ENCODE peak calls at places on chromosomes 2 and 18, in six cellular contexts. F, K, M, J, N and G are unnamed samples.
A peak's percentile ranks its signal among the peaks of the same experiment; 100 is the strongest.

GRCh38 chr2:217835931-217836881 is 166.6 kb downstream of the TNS1 start:
- DNase-seq in N (peak; percentile 88), F (no peak), K (peak; percentile 98), M (peak; percentile 60), J (no peak), G (peak; percentile 92)

GRCh38 chr2:66305714-66306113 is 129.2 kb upstream of the MEIS1 start:
- DNase-seq in M (no peak), F (no peak), J (no peak), N (peak; percentile 3), K (peak; percentile 3), G (no peak)

GRCh38 chr2:207418422-207418821 is 111.3 kb upstream of the CREB1 start:
- DNase-seq in K (no peak), M (no peak), N (no peak), J (no peak), F (no peak), G (no peak)

GRCh38 chr2:27735263-27735904 is 36.1 kb upstream of the MRPL33 start:
- DNase-seq in K (peak; percentile 90), J (peak; percentile 47), F (peak; percentile 86), N (peak; percentile 85), M (no peak), G (no peak)

GRCh38 chr2:42663106-42663755 is 94.8 kb downstream of the MTA3 start:
- DNase-seq in M (peak; percentile 23), K (peak; percentile 86), F (peak; percentile 68), N (peak; percentile 59), J (peak; percentile 25), G (peak; percentile 9)

GRCh38 chr2:113080134-113080533 is 12.4 kb downstream of the IL1F10 start:
- DNase-seq in K (peak; percentile 39), J (no peak), F (peak; percentile 49), N (peak; percentile 10), M (no peak), G (no peak)

GRCh38 chr2:107801498-107801897 is 25.2 kb upstream of the RGPD4 start:
- DNase-seq in N (no peak), M (no peak), F (no peak), J (no peak), K (no peak), G (no peak)

GRCh38 chr2:105299290-105299689 is 30.2 kb downstream of the TGFBRAP1 start:
- DNase-seq in N (no peak), F (no peak), M (no peak), K (no peak), J (no peak), G (no peak)

GRCh38 chr2:138827426-138828054 is 47.4 kb upstream of the NXPH2 start:
- DNase-seq in F (no peak), J (no peak), N (peak; percentile 61), M (peak; percentile 36), K (peak; percentile 77), G (peak; percentile 2)

GRCh38 chr2:136284226-136285119 is 166.5 kb upstream of the CXCR4 start:
- DNase-seq in M (no peak), F (no peak), N (no peak), K (no peak), J (no peak), G (no peak)

GRCh38 chr2:105330681-105331375 is 1.3 kb upstream of the TGFBRAP1 start:
- DNase-seq in N (no peak), J (no peak), M (no peak), F (no peak), K (no peak), G (no peak)

GRCh38 chr18:58562999-58563667 is 65.8 kb downstream of the ALPK2 start:
- DNase-seq in F (no peak), M (no peak), K (no peak), J (no peak), N (no peak), G (no peak)

GRCh38 chr2:121567957-121568409 is 37.3 kb downstream of the RNU4ATAC start:
- DNase-seq in K (no peak), F (no peak), J (no peak), N (peak; percentile 63), M (no peak), G (no peak)

GRCh38 chr2:2788076-2788475 is 457.0 kb upstream of the MYT1L start:
- DNase-seq in M (no peak), N (no peak), K (no peak), J (no peak), F (no peak), G (no peak)

GRCh38 chr2:224982910-224983688 is 59.2 kb downstream of the DOCK10 start:
- DNase-seq in J (no peak), F (peak; percentile 40), N (peak; percentile 80), M (peak; percentile 76), K (peak; percentile 82), G (no peak)

GRCh38 chr2:121242976-121243375 is 42.0 kb downstream of the TFCP2L1 start:
- DNase-seq in F (no peak), K (no peak), M (no peak), J (no peak), N (no peak), G (no peak)

GRCh38 chr2:182818541-182819308 is 47.7 kb downstream of the FRZB start:
- DNase-seq in F (no peak), N (no peak), K (no peak), M (no peak), J (no peak), G (no peak)

GRCh38 chr18:63096327-63096874 is 223.2 kb downstream of the BCL2 start:
- DNase-seq in M (no peak), F (no peak), K (no peak), J (no peak), N (no peak), G (no peak)

GRCh38 chr2:163191372-163191771 is 352.8 kb upstream of the KCNH7 start:
- DNase-seq in F (no peak), K (peak; percentile 74), J (no peak), M (no peak), N (peak; percentile 42), G (no peak)

GRCh38 chr2:53366570-53366969 is 401.0 kb upstream of the CHAC2 start:
- DNase-seq in M (no peak), F (no peak), K (no peak), J (no peak), N (no peak), G (no peak)

GRCh38 chr2:238636269-238637073 is 209.7 kb downstream of the ASB1 start:
- DNase-seq in M (peak; percentile 37), K (no peak), N (peak; percentile 47), F (no peak), J (no peak), G (peak; percentile 92)

GRCh38 chr2:235032949-235033348 is 81.1 kb downstream of the SH3BP4 start:
- DNase-seq in M (no peak), J (no peak), K (no peak), F (no peak), N (no peak), G (no peak)

GRCh38 chr18:76687271-76688006 is 134.9 kb upstream of the ZNF236 start:
- DNase-seq in F (no peak), M (no peak), K (no peak), J (no peak), N (peak; percentile 86), G (no peak)

GRCh38 chr2:53235836-53236582 is 531.6 kb upstream of the CHAC2 start:
- DNase-seq in F (no peak), K (no peak), N (peak; percentile 59), J (no peak), M (no peak), G (no peak)

GRCh38 chr18:12015697-12016062 is 34.4 kb downstream of the IMPA2 start:
- DNase-seq in J (no peak), M (no peak), N (peak; percentile 49), K (peak; percentile 57), F (peak; percentile 72), G (no peak)

DNA sequence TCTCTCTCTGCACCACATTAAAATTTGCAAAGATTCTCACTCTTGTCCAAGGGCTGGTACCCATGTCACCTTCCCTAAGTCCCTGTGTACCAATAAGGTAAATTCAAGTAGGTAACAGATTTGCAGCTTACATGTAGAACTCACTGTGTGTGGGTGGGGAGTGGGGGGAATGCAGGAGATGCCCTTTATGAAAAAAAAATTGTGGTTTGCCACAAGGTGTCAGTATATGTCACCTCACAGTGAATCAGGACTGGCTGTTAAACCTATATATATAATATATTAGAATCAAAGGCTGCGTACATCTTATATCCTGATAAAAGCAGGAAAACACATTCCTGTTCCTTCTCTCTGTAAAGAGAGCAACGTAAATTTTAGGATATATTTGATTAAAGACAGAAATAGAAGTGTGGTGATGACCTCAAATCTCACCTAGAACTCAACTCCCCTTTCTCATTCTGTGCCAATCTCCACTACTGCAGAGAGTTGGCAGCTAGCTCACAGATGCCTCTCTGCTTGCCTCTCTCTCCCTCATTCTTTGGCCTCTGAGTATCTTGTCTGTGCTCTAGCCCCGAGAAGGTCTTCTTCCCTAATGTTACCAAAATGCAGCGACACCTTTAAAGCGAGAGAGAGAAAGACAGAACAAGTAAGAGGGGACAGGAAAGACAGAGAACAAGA is 529 bp downstream of the XDH start:
- DNase-seq in J (no peak), N (no peak), K (no peak), M (no peak), F (no peak), G (no peak)
- TF ChIP-seq CTCF in J (no peak), N (no peak), K (peak; percentile 6), M (no peak), F (no peak), G (no peak)

DNA sequence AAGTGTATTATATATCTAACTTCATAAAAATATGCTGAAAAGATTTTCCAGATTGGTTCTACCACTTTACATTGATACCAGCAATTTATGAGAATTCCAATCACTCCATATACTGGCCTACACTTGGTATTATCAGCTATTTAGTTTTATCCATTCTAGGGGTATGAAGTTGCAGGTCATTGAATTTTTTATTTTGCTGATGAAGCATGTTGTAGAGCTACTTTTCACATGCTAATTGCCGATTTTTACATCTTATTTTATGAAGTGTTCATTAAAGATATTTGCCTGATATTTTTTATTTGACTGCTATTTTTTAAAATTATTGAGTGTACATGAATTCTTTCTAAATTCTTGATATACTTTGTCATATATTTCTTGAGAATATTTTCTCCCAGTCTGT is 542.1 kb downstream of the ADCYAP1 start:
- DNase-seq in F (no peak), K (no peak), J (no peak), M (no peak), N (no peak), G (no peak)
- TF ChIP-seq CTCF in F (no peak), K (no peak), J (no peak), M (no peak), N (no peak), G (no peak)

GRCh38 chr2:212520340-212520739 is 18.3 kb downstream of the ERBB4 start:
- DNase-seq in K (no peak), F (no peak), M (no peak), J (no peak), N (no peak), G (no peak)
- TF ChIP-seq CTCF in K (no peak), F (peak; percentile 20), M (no peak), J (no peak), N (peak; percentile 27), G (peak; percentile 21)

DNA sequence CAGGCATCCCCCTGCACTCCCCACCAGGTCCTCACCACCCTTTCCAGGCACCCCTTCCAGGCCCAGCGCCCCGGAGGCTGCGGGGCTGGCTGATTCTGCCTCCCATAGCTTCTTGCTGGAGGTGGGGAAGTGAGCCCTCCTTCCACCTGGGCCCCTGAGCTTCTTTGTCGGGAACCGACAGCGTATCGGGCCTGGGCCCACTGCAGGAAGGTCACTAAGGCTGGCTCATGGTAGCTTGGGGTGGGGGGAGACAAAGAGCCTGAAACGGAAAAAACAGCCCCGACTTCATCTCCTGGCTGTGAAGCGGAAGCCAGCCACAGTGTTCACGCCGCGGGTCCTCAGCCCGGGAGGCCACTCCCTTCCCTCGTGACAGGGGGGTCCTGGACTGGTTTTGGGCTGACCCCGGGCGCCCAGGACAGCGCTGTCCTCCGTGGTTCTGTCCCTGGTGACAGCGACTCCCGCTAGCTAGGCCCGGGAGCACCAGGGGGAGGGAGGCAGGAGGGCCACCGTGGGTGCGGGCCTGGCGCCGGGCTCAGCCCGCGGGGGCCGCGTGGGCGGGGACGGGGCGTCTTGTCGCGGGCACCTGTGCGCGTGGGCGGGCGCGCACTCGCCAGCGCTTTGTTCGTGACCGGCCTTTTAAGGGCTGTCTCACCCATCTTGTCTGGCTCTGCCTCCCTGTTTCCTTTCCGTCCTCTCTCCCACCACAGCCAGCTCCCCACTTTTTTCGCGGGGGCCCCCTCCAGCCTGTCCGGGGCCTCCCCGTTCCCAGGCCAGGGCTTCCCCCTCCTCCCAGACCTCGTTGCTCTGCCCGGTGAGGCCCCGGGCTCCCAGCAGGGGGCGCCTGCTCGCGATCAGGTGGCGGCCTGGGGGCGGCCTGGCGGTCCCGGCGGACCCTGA is 64.9 kb downstream of the DNMT3A start:
- DNase-seq in N (peak; percentile 39), F (peak; percentile 73), M (no peak), J (peak; percentile 25), K (peak; percentile 42), G (no peak)
- TF ChIP-seq CTCF in N (peak; percentile 50), F (peak; percentile 58), M (peak; percentile 66), J (peak; percentile 59), K (peak; percentile 66), G (peak; percentile 61)